ENCODE peak calls at places on chromosomes 7 and 10, in ten cellular contexts. E is stimulated activated CD8-positive, alpha-beta memory T cell treated with anti-CD3 and anti-CD28 coated beads, Interleukin-15, amount 100 ng/mL, for 24 hours; Z is NCI-H2171; R is Panc1; I is NCI-H774; M is HEK293T; J is AG08395; G is coronary artery; T is non-pigmented ciliary epithelial cell; U is PC-9. N is an unnamed sample.

GRCh38 chr10:72693599-72693915 is 1.6 kb downstream of the MCU start:
- DNase-seq in E (no peak), Z (no peak), R (no peak), I (no peak), M (no peak), J (no peak), G (no peak), T (no peak), U (no peak), N (no peak)

GRCh38 chr10:54940418-54940817 is 139.4 kb upstream of the PCDH15 start:
- DNase-seq in E (no peak), Z (no peak), R (no peak), I (no peak), M (no peak), J (no peak), G (no peak), T (no peak), U (no peak), N (no peak)

GRCh38 chr7:149561072-149561471 is 63.5 kb upstream of the ZNF746 start:
- DNase-seq in E (no peak), Z (no peak), R (no peak), I (no peak), M (no peak), J (peak), G (no peak), T (no peak), U (no peak), N (no peak)

GRCh38 chr7:100490483-100491191 is 6.9 kb downstream of the NYAP1 start:
- DNase-seq in E (no peak), Z (no peak), R (no peak), I (no peak), M (no peak), J (no peak), G (no peak), T (no peak), U (no peak), N (no peak)

GRCh38 chr7:97342512-97342911 is 225.0 kb downstream of the SDHAF3 start:
- DNase-seq in E (no peak), Z (no peak), R (no peak), I (no peak), M (no peak), J (no peak), G (no peak), T (no peak), U (no peak), N (no peak)

GRCh38 chr10:3066317-3066931 is 924 bp upstream of the PFKP start:
- DNase-seq in E (no peak), Z (no peak), R (no peak), I (no peak), M (no peak), J (no peak), G (no peak), T (no peak), U (no peak), N (no peak)

GRCh38 chr7:77674878-77675277 is 21.4 kb upstream of the RSBN1L start:
- DNase-seq in E (no peak), Z (no peak), R (no peak), I (no peak), M (no peak), J (no peak), G (no peak), T (no peak), U (peak), N (no peak)

GRCh38 chr7:129845972-129846327 is 106.8 kb downstream of the UBE2H start:
- DNase-seq in E (no peak), Z (no peak), R (peak), I (no peak), M (no peak), J (peak), G (no peak), T (peak), U (no peak), N (no peak)

GRCh38 chr7:24821045-24821853 is 64.0 kb upstream of the GSDME start:
- DNase-seq in E (peak), Z (no peak), R (peak), I (no peak), M (peak), J (peak), G (no peak), T (peak), U (peak), N (peak)

GRCh38 chr10:86329093-86329710 is 37.4 kb downstream of the GRID1 start:
- DNase-seq in E (no peak), Z (no peak), R (no peak), I (no peak), M (no peak), J (no peak), G (no peak), T (no peak), U (no peak), N (no peak)

GRCh38 chr7:127844707-127845331 is 186.4 kb downstream of the LRRC4 start:
- DNase-seq in E (no peak), Z (peak), R (no peak), I (peak), M (peak), J (peak), G (no peak), T (no peak), U (no peak), N (no peak)

GRCh38 chr7:80128918-80129317 is 5.7 kb upstream of the GNAI1 start:
- DNase-seq in E (no peak), Z (no peak), R (no peak), I (no peak), M (no peak), J (no peak), G (no peak), T (no peak), U (no peak), N (no peak)

GRCh38 chr10:88693392-88694020 is 12.5 kb upstream of the LIPK start:
- DNase-seq in E (no peak), Z (no peak), R (no peak), I (no peak), M (no peak), J (peak), G (no peak), T (no peak), U (no peak), N (no peak)

GRCh38 chr7:26397786-26398435 is 106.2 kb downstream of the SNX10 start:
- DNase-seq in E (no peak), Z (peak), R (no peak), I (no peak), M (peak), J (peak), G (no peak), T (no peak), U (no peak), N (no peak)

GRCh38 chr7:97215556-97215955 is 98.1 kb downstream of the SDHAF3 start:
- DNase-seq in E (no peak), Z (no peak), R (no peak), I (peak), M (no peak), J (no peak), G (no peak), T (no peak), U (no peak), N (no peak)

GRCh38 chr10:79438021-79438698 is 7.3 kb downstream of the ZCCHC24 start:
- DNase-seq in E (no peak), Z (no peak), R (no peak), I (no peak), M (no peak), J (no peak), G (peak), T (no peak), U (no peak), N (no peak)

GRCh38 chr7:67371429-67372305 is 375.0 kb downstream of the TYW1 start:
- DNase-seq in E (peak), Z (peak), R (peak), I (peak), M (peak), J (peak), G (no peak), T (peak), U (peak), N (peak)

GRCh38 chr10:45091968-45092367 is 91.2 kb downstream of the ZNF22 start:
- DNase-seq in E (no peak), Z (no peak), R (no peak), I (no peak), M (no peak), J (no peak), G (no peak), T (no peak), U (no peak), N (no peak)

GRCh38 chr10:4020651-4021050 is 235.6 kb upstream of the KLF6 start:
- DNase-seq in E (no peak), Z (no peak), R (no peak), I (no peak), M (no peak), J (no peak), G (no peak), T (no peak), U (no peak), N (no peak)

GRCh38 chr10:79022565-79023488 is 45.9 kb upstream of the ZMIZ1 start:
- DNase-seq in E (no peak), Z (peak), R (no peak), I (no peak), M (peak), J (no peak), G (peak), T (no peak), U (no peak), N (no peak)

GRCh38 chr10:6920072-6921019 is 340.3 kb upstream of the PRKCQ start:
- DNase-seq in E (peak), Z (no peak), R (peak), I (peak), M (peak), J (peak), G (no peak), T (no peak), U (peak), N (no peak)

GRCh38 chr7:10708447-10708846 is 265.2 kb upstream of the PHF14 start:
- DNase-seq in E (no peak), Z (peak), R (peak), I (no peak), M (peak), J (no peak), G (no peak), T (no peak), U (no peak), N (no peak)

GRCh38 chr10:51955696-51956095 is 256.3 kb upstream of the CSTF2T start:
- DNase-seq in E (no peak), Z (no peak), R (no peak), I (no peak), M (no peak), J (no peak), G (no peak), T (no peak), U (no peak), N (no peak)

GRCh38 chr10:7006614-7007013 is 404.2 kb downstream of the SFMBT2 start:
- DNase-seq in E (no peak), Z (no peak), R (no peak), I (no peak), M (no peak), J (no peak), G (no peak), T (no peak), U (no peak), N (no peak)

GRCh38 chr10:7410306-7410799 is 481 bp downstream of the SFMBT2 start:
- DNase-seq in E (peak), Z (no peak), R (no peak), I (no peak), M (no peak), J (no peak), G (no peak), T (no peak), U (no peak), N (no peak)

GRCh38 chr10:112510384-112510783 is 63.4 kb downstream of the VTI1A start:
- DNase-seq in E (no peak), Z (no peak), R (no peak), I (no peak), M (no peak), J (no peak), G (no peak), T (no peak), U (no peak), N (no peak)